ENCODE peak calls at places on chromosomes 6 and 20, in six cellular contexts. Y, Q, Z, I, R and L are unnamed samples.

GRCh38 chr20:59043698-59044097 is 1.1 kb upstream of the PRELID3B start:
- DNase-seq in Q (no peak), R (no peak), Y (no peak), Z (no peak), I (peak; percentile 71), L (no peak)

GRCh38 chr6:150992279-150992678 is 126.8 kb downstream of the MTHFD1L start:
- DNase-seq in R (no peak), Q (no peak), Y (no peak), I (no peak), Z (no peak), L (no peak)

GRCh38 chr6:105798057-105798456 is 288.1 kb upstream of the PRDM1 start:
- DNase-seq in I (peak; percentile 87), Q (no peak), Y (peak; percentile 96), Z (no peak), R (peak; percentile 81), L (no peak)

GRCh38 chr6:36600564-36601146 is 6.5 kb downstream of the SRSF3 start:
- DNase-seq in I (no peak), Y (no peak), R (no peak), Q (no peak), Z (no peak), L (no peak)

GRCh38 chr20:2293486-2293885 is 2.3 kb upstream of the TGM3 start:
- DNase-seq in R (no peak), Y (no peak), Z (no peak), Q (no peak), I (no peak), L (no peak)

GRCh38 chr6:5995705-5996686 is 10.7 kb downstream of the NRN1 start:
- DNase-seq in Y (no peak), R (peak; percentile 19), I (peak; percentile 92), Q (peak; percentile 85), Z (no peak), L (no peak)

GRCh38 chr6:142558785-142559184 is 257.0 kb downstream of the ADGRG6 start:
- DNase-seq in Y (no peak), Q (no peak), Z (no peak), I (no peak), R (no peak), L (no peak)

GRCh38 chr6:37190159-37190535 is 20.2 kb downstream of the PIM1 start:
- DNase-seq in I (peak; percentile 47), Y (no peak), R (peak; percentile 44), Z (no peak), Q (no peak), L (no peak)

GRCh38 chr6:144265061-144265357 is 20.1 kb upstream of the UTRN start:
- DNase-seq in Z (no peak), Y (no peak), I (peak; percentile 5), R (peak; percentile 35), Q (no peak), L (no peak)

GRCh38 chr6:50965495-50965894 is 146.8 kb downstream of the TFAP2B start:
- DNase-seq in I (no peak), Q (no peak), Z (no peak), Y (no peak), R (no peak), L (no peak)

GRCh38 chr20:51596656-51597388 is 54.3 kb upstream of the NFATC2 start:
- DNase-seq in I (peak; percentile 21), R (no peak), Z (no peak), Q (no peak), Y (peak; percentile 25), L (no peak)

GRCh38 chr6:39209908-39210307 is 19.4 kb downstream of the KCNK5 start:
- DNase-seq in R (no peak), I (no peak), Q (no peak), Z (no peak), Y (no peak), L (no peak)

GRCh38 chr6:169665289-169665688 is 36.5 kb downstream of the WDR27 start:
- DNase-seq in R (no peak), I (no peak), Y (no peak), Z (no peak), Q (no peak), L (no peak)

GRCh38 chr6:128600397-128600951 is 80.1 kb upstream of the PTPRK start:
- DNase-seq in Q (peak; percentile 23), R (peak; percentile 95), I (peak; percentile 96), Y (peak; percentile 82), Z (no peak), L (no peak)